ENCODE peak calls at places on chromosomes 11 and 22, in four cellular contexts. B is HCT116, N is HepG2, O is K562. S is an unnamed sample. For H3K4me1, the result is how much of the 10 kb centered on the place peaks cover.

GRCh38 chr11:76669901-76670474 is 559 bp downstream of the LRRC32 start:
- DNase-seq in B (no peak), O (no peak), N (no peak), S (no peak)

GRCh38 chr11:726278-726915 is 20.4 kb downstream of the EPS8L2 start:
- DNase-seq in B (no peak), O (peak), N (no peak), S (no peak)

GRCh38 chr11:22920939-22921565 is 60.8 kb upstream of the CCDC179 start:
- DNase-seq in O (no peak), N (peak), B (no peak), S (peak)

GRCh38 chr22:19885841-19886592 is 31.3 kb upstream of the GNB1L start:
- DNase-seq in B (no peak), O (no peak), N (no peak), S (no peak)

GRCh38 chr11:723120-723883 is 17.3 kb downstream of the EPS8L2 start:
- DNase-seq in N (peak), O (no peak), B (no peak), S (no peak)

GRCh38 chr22:37457093-37457893 is 28.9 kb downstream of the MFNG start:
- DNase-seq in N (peak), O (peak), B (peak), S (peak)

GRCh38 chr11:82752801-82753200 is 19.1 kb upstream of the FAM181B start:
- DNase-seq in B (no peak), N (no peak), O (no peak), S (no peak)

GRCh38 chr11:122836916-122837315 is 1.4 kb upstream of the CRTAM start:
- DNase-seq in N (no peak), O (no peak), B (no peak), S (no peak)

GRCh38 chr11:72609045-72609444 is 65.2 kb downstream of the PDE2A start:
- DNase-seq in O (peak), B (no peak), N (no peak), S (no peak)

GRCh38 chr11:44403176-44403575 is 93.2 kb upstream of the ALX4 start:
- DNase-seq in N (no peak), B (no peak), O (no peak), S (no peak)

GRCh38 chr11:128208329-128209220 is 378.8 kb downstream of the ETS1 start:
- DNase-seq in B (peak), O (no peak), N (no peak), S (no peak)

GRCh38 chr11:8292351-8292750 is 28.7 kb upstream of the LMO1 start:
- DNase-seq in B (no peak), O (no peak), N (no peak), S (no peak)

GRCh38 chr11:1280116-1281035 is 29.1 kb downstream of the TOLLIP start:
- DNase-seq in B (no peak), N (no peak), O (no peak), S (no peak)

GRCh38 chr11:130561441-130561881 is 113.0 kb downstream of the ADAMTS15 start:
- DNase-seq in B (no peak), O (no peak), N (no peak), S (no peak)

GRCh38 chr11:123202155-123202714 is 7.2 kb upstream of the CLMP start:
- DNase-seq in B (no peak), N (no peak), O (no peak), S (no peak)

GRCh38 chr11:15714641-15715399 is 600.1 kb downstream of the INSC start:
- DNase-seq in O (no peak), B (no peak), N (no peak), S (no peak)

GRCh38 chr11:134266841-134267251 is 9.3 kb upstream of the GLB1L3 start:
- DNase-seq in B (no peak), O (no peak), N (no peak), S (no peak)

GRCh38 chr11:116062526-116063171 is 558.4 kb upstream of the CADM1 start:
- DNase-seq in O (no peak), B (no peak), N (no peak), S (no peak)

GRCh38 chr11:66617148-66617814 is 851 bp downstream of the RBM14 start:
- DNase-seq in O (no peak), N (no peak), B (no peak), S (no peak)

GRCh38 chr11:128745296-128746183 is 51.7 kb downstream of the FLI1 start:
- DNase-seq in O (peak), N (no peak), B (no peak), S (no peak)

GRCh38 chr11:40285520-40285919 is 1173.9 kb downstream of the LRRC4C start:
- DNase-seq in O (no peak), B (no peak), N (no peak), S (no peak)

GRCh38 chr11:69718147-69718546 is 14.3 kb upstream of the FGF19 start:
- DNase-seq in O (peak), N (peak), B (no peak), S (no peak)

GRCh38 chr11:44780940-44781631 is 54.3 kb downstream of the TSPAN18 start:
- DNase-seq in O (peak), N (no peak), B (no peak), S (no peak)

GRCh38 chr11:12091957-12092558 is 18.3 kb upstream of the MICAL2 start:
- DNase-seq in O (no peak), B (no peak), N (peak), S (no peak)

GRCh38 chr22:35400335-35400680 is 368 bp downstream of the MCM5 start:
- DNase-seq in N (no peak), B (no peak), O (peak), S (no peak)

GRCh38 chr22:19873138-19873959 is 18.7 kb upstream of the GNB1L start:
- DNase-seq in O (no peak), N (no peak), B (no peak), S (no peak)

GRCh38 chr11:20658135-20658534 is 11.3 kb upstream of the NELL1 start:
- DNase-seq in O (no peak), B (no peak), N (no peak), S (no peak)

GRCh38 chr11:65859134-65859811 is 960 bp upstream of the MUS81 start:
- DNase-seq in O (peak), N (peak), B (peak), S (peak)

GRCh38 chr11:127470485-127470884 is 469.9 kb upstream of the KIRREL3 start:
- DNase-seq in O (no peak), B (no peak), N (no peak), S (peak)

GRCh38 chr11:118142081-118142480 is 10.5 kb downstream of the SCN4B start:
- DNase-seq in N (no peak), B (no peak), O (no peak), S (no peak)

GRCh38 chr11:112219476-112220232 is 6.6 kb upstream of the PTS start:
- DNase-seq in N (peak), B (peak), O (peak), S (peak)

GRCh38 chr22:17423616-17424015 is 54.4 kb downstream of the CECR2 start:
- DNase-seq in O (no peak), B (no peak), N (no peak), S (no peak)

GRCh38 chr22:38755155-38755910 is 465 bp downstream of the SUN2 start:
- DNase-seq in N (peak), O (peak), B (no peak), S (no peak)

GRCh38 chr11:63901660-63902059 is 15.3 kb downstream of the RCOR2 start:
- DNase-seq in O (no peak), N (no peak), B (no peak), S (no peak)

GRCh38 chr11:69700278-69701140 is 3.3 kb downstream of the FGF19 start:
- DNase-seq in O (peak), B (no peak), N (peak), S (no peak)

GRCh38 chr11:16791494-16791961 is 53.1 kb downstream of the C11orf58 start:
- DNase-seq in O (no peak), B (peak), N (peak), S (no peak)

GRCh38 chr11:123640677-123641494 is 13.5 kb downstream of the SCN3B start:
- DNase-seq in B (no peak), N (peak), O (peak), S (peak)

GRCh38 chr11:114738954-114739353 is 60.6 kb downstream of the NXPE2 start:
- DNase-seq in N (peak), B (peak), O (peak), S (peak)

DNA sequence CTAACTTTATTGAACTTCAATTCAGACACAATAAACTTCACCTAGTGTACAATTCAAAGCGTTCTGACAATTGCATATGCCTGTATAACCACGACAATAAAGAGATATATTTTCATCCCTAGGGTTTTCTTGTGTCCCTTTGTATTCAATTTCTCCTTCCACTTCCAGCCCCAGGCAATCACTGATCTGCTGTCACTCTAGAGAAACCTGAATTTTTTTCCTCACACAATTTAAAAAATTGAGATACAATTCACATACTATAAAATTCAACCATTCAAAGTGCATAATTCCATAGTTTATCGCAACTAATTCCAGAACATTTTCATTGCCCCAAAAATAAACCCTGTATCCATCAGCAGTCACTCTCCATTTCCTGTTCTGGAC is 116.6 kb downstream of the MRTFA start:
- DNase-seq in B (no peak), N (no peak), O (no peak), S (no peak)
- H3K27ac ChIP-seq in B (no peak), N (peak), O (no peak), S (peak)

GRCh38 chr11:3037041-3037944 is 19.9 kb downstream of the CARS1 start:
- DNase-seq in N (peak), B (peak), O (peak), S (no peak)
- H3K4me1 ChIP-seq in N (under half), B (under half), O (under half), S (under half)

GRCh38 chr22:26781591-26781990 is 124.2 kb downstream of the MIAT start:
- DNase-seq in B (no peak), O (no peak), N (no peak), S (no peak)

GRCh38 chr22:26784772-26785171 is 127.4 kb downstream of the MIAT start:
- DNase-seq in O (no peak), B (no peak), N (no peak), S (no peak)

GRCh38 chr22:26785942-26786341 is 128.6 kb downstream of the MIAT start:
- DNase-seq in N (no peak), O (no peak), B (no peak), S (no peak)

GRCh38 chr22:26786398-26786797 is 129.0 kb downstream of the MIAT start:
- DNase-seq in B (no peak), O (no peak), N (no peak), S (no peak)

DNA sequence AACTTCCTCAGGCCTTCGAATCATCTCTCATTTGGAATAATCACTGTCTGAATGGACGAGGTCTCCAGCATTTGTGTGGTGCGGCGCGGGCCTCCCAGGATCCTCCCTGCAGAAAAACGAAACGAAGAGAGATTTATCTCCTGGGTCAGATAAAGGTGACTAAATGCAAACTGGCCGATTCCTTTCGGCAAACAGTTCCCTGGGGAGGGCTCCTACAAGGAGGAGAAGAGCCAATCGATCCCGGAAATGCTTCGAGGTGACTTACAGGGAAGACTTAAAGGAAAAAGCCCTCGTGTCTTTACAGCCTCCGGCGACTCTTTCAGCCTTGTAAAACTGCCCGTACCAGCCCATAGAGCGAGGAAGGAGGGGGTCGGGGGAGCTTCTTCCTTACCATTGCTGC is 126.5 kb downstream of the MIAT start:
- DNase-seq in N (no peak), O (no peak), B (no peak), S (no peak)
- TF ChIP-seq TCF7L2 in N (no peak), O (no peak), B (no peak), S (no peak)

DNA sequence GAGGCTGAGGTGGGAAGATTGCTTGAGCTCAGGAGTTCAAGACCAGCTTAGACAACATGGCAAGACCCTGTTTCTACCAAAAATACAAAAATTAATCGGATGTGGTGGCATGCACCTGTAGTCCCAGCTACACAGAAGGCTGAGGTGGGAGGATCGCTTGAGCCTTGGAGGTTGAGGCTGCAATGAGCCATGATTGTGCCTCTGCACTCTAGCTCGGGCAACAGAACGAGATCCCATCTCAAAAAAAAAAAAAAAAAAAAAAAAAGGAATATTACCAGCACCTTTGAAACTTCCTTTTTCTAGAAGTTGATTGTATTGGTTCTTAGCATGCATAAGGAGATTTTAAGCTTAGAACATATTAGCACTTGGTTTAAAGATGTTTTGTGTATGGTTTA is 11.4 kb downstream of the CRKL start:
- DNase-seq in O (no peak), N (no peak), B (no peak), S (no peak)
- H3K27ac ChIP-seq in O (no peak), N (no peak), B (no peak), S (no peak)

GRCh38 chr11:10942621-10943020 is 84.8 kb upstream of the ZBED5 start:
- DNase-seq in B (no peak), O (no peak), N (no peak), S (no peak)
- H3K4me1 ChIP-seq in B (under half), O (under half), N (under half), S (under half)

DNA sequence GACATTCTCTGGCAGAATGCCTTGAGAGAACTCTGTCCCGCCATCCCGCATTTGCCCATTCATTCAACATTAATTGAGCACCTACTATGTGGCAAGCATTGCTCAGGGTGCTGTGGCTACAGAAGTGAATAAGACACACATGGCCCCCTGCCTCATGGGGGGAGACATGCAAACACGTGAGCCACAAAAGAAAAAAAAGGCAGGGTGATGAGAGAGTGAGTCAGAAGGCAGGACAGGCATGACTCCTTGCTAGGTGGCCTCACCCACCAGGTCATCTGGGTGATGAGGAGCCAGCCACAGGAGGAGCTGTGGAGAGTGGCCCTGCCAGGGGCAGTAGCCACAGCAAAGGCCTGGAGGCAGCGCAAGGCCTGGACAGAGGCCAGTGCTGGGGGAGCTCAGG is 4.9 kb downstream of the CHRM4 start:
- DNase-seq in N (no peak), B (no peak), O (no peak), S (no peak)
- TF ChIP-seq TCF7L2 in N (no peak), B (no peak), O (no peak), S (no peak)

S was measured in Panc1.